ENCODE peak calls at places on chromosomes 16 and 17, in five cellular contexts. R is H1, G is K562, Z is GM12878, Y is GM12891. L is an unnamed sample.

GRCh38 chr16:5350118-5350517 is 252.5 kb upstream of the EEF2KMT start:
- DNase-seq in Y (no peak), G (no peak), Z (no peak), R (no peak), L (no peak)

GRCh38 chr16:2459647-2460390 is at the start of gene TEDC2:
- DNase-seq in Z (peak), R (peak), G (peak), Y (peak), L (peak)

GRCh38 chr17:82863941-82864720 is 24.3 kb upstream of the ZNF750 start:
- DNase-seq in Z (peak), R (no peak), G (peak), Y (peak), L (peak)

GRCh38 chr17:75317671-75318070 is 28.4 kb upstream of the SLC25A19 start:
- DNase-seq in G (peak), Z (no peak), R (no peak), Y (no peak), L (no peak)

GRCh38 chr16:83651871-83652270 is 155.9 kb upstream of the HSBP1 start:
- DNase-seq in R (no peak), Z (no peak), G (no peak), Y (no peak), L (no peak)

GRCh38 chr16:53056528-53056881 is 1.7 kb downstream of the CHD9 start:
- DNase-seq in G (peak), R (no peak), Z (no peak), Y (no peak), L (no peak)

GRCh38 chr17:74919440-74920305 is 3.4 kb downstream of the USH1G start:
- DNase-seq in G (peak), R (peak), Y (no peak), Z (no peak), L (no peak)

GRCh38 chr17:823501-823902 is 41.3 kb downstream of the MRM3 start:
- DNase-seq in G (no peak), Y (no peak), R (no peak), Z (peak), L (no peak)

GRCh38 chr16:88700636-88701482 is 5.3 kb downstream of the RNF166 start:
- DNase-seq in R (no peak), Z (peak), Y (peak), G (peak), L (peak)

GRCh38 chr17:80546267-80546666 is 1.6 kb downstream of the RPTOR start:
- DNase-seq in R (no peak), G (peak), Z (no peak), Y (no peak), L (no peak)

GRCh38 chr17:3796822-3797170 is 4.2 kb downstream of the ITGAE start:
- DNase-seq in G (no peak), R (no peak), Y (no peak), Z (no peak), L (no peak)

GRCh38 chr17:60602871-60603270 is 2.9 kb downstream of the PPM1D start:
- DNase-seq in Z (no peak), R (no peak), G (no peak), Y (no peak), L (no peak)

GRCh38 chr16:79842197-79842596 is 241.7 kb upstream of the MAF start:
- DNase-seq in R (no peak), G (no peak), Y (no peak), Z (no peak), L (no peak)

GRCh38 chr17:39666601-39667261 is 1.5 kb upstream of the PNMT start:
- DNase-seq in G (peak), Y (no peak), R (no peak), Z (no peak), L (no peak)

GRCh38 chr16:3727806-3728381 is 10.6 kb upstream of the TRAP1 start:
- DNase-seq in Y (no peak), Z (no peak), G (no peak), R (no peak), L (no peak)

GRCh38 chr17:19753661-19754463 is 5.8 kb upstream of the ALDH3A1 start:
- DNase-seq in G (no peak), Y (no peak), Z (no peak), R (no peak), L (no peak)

GRCh38 chr17:7380855-7381683 is at the start of gene TNK1:
- DNase-seq in R (peak), G (peak), Y (no peak), Z (no peak), L (no peak)

GRCh38 chr17:39231587-39232551 is 6.1 kb upstream of the STAC2 start:
- DNase-seq in Z (no peak), G (peak), Y (peak), R (peak), L (peak)

GRCh38 chr17:17380156-17380925 is 77.2 kb downstream of the NT5M start:
- DNase-seq in R (no peak), Y (no peak), G (no peak), Z (no peak), L (no peak)

GRCh38 chr16:3431779-3432219 is 11.5 kb downstream of the ZNF597 start:
- DNase-seq in Y (peak), G (peak), Z (no peak), R (no peak), L (no peak)

GRCh38 chr17:81958633-81959342 is 2.2 kb downstream of the NOTUM start:
- DNase-seq in Y (no peak), R (no peak), Z (no peak), G (peak), L (no peak)

GRCh38 chr16:64392456-64392855 is 729.4 kb downstream of the CDH11 start:
- DNase-seq in R (no peak), G (no peak), Z (no peak), Y (no peak), L (no peak)

GRCh38 chr17:82388223-82388921 is 16.8 kb downstream of the UTS2R start:
- DNase-seq in G (peak), R (no peak), Z (no peak), Y (no peak), L (no peak)

GRCh38 chr17:12990041-12990808 is 27.6 kb downstream of the ELAC2 start:
- DNase-seq in R (no peak), G (peak), Y (no peak), Z (no peak), L (no peak)

GRCh38 chr17:9647014-9647413 is 1.7 kb downstream of the USP43 start:
- DNase-seq in R (no peak), Y (no peak), G (no peak), Z (no peak), L (no peak)

GRCh38 chr17:63703029-63703428 is 3.1 kb upstream of the LIMD2 start:
- DNase-seq in Y (no peak), Z (no peak), R (no peak), G (no peak), L (no peak)

GRCh38 chr16:57273826-57274225 is 10.6 kb downstream of the PLLP start:
- DNase-seq in G (no peak), R (no peak), Y (no peak), Z (no peak), L (no peak)

GRCh38 chr17:7884581-7885356 is 3.8 kb upstream of the CHD3 start:
- DNase-seq in R (no peak), G (peak), Y (no peak), Z (no peak), L (no peak)

DNA sequence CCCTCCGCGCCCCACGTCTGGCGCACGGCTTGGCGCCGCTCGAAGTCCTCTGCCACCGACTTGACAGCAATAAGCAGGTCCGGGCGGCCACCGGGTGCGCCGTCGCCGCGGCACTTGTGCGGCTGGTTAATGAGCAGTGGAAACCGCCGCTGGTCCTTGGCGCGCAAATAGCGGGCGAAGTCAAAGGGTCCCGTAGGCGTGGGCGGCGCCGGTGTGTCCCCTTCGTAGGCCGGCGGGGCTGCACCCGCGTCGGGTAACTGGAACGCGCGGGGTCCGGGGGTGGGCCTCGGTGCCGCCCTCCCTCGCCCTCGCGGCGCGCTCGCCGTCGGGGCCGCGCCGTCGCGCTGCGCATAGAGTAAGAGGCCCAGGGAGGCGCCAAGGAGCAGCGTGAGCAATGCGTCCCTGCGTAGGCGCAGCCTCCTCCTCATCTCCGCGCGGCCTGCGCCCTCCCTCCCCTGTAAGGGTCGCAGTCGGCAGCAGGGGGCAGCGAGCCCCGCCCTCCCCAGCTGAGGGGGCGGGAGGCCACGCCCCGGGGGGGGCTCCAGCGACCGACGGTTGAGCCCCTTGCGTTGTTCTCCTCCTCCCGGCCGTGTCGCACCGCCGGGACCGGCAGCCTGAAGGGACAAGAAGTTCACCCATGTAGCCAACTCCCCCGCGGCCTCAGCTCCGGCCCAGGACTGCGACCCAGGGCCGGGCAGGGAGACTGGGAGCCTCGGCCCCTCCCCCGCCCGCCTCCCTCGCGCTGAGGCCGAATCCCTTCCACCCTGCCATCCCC is 553 bp downstream of the B3GNT9 start:
- DNase-seq in Y (peak), Z (no peak), R (peak), G (peak), L (peak)
- TF ChIP-seq POLR2AphosphoS5 in Y (no peak), Z (no peak), R (no peak), G (no peak), L (no peak)

GRCh38 chr17:68318103-68318991 is 27.1 kb downstream of the ARSG start:
- DNase-seq in Z (no peak), R (no peak), Y (no peak), G (no peak), L (no peak)
- TF ChIP-seq TAF1 in Z (no peak), R (no peak), Y (no peak), G (no peak), L (no peak)

GRCh38 chr17:44205962-44206824 is 6.5 kb upstream of the ATXN7L3 start:
- DNase-seq in Z (no peak), G (no peak), Y (no peak), R (no peak), L (no peak)
- TF ChIP-seq POLR2A in Z (peak), G (peak), Y (peak), R (no peak), L (peak)

DNA sequence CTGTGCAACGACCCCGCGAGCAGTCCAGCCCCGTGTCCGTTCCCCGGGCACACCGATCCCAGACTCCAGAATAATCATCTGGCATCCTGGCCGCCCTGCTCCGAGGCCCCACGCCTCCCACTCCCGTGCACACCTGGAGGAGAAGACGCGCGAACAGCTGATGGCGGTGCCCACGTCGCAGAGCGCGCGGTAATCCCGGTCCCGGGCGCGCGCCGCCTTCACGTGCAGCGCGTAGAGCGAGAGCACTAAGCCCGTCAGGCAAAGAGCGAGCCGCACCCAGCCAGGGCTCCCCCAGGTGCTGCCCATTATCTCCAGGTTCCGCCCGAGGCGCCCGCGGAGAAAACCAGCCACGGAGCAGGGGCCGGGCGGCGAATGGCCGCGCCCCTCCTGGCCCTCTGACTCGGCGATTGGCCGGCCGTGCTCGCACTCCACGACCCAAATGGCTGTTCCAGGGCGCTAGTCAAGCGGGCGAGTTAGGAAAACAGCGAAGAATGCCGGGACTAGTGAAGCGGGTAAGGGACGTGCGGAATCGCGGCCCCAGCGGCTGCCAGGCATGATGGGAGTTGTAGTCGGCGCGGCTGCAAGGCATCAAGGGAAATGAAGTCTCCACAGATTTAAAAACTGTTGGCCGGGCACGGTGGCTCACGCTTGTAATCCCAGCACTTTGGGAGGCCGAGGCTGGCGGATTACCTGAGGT is at the start of gene VKORC1:
- DNase-seq in G (peak), Y (peak), R (peak), Z (peak), L (peak)
- TF ChIP-seq POLR2AphosphoS5 in G (peak), Y (peak), R (no peak), Z (no peak), L (peak)

DNA sequence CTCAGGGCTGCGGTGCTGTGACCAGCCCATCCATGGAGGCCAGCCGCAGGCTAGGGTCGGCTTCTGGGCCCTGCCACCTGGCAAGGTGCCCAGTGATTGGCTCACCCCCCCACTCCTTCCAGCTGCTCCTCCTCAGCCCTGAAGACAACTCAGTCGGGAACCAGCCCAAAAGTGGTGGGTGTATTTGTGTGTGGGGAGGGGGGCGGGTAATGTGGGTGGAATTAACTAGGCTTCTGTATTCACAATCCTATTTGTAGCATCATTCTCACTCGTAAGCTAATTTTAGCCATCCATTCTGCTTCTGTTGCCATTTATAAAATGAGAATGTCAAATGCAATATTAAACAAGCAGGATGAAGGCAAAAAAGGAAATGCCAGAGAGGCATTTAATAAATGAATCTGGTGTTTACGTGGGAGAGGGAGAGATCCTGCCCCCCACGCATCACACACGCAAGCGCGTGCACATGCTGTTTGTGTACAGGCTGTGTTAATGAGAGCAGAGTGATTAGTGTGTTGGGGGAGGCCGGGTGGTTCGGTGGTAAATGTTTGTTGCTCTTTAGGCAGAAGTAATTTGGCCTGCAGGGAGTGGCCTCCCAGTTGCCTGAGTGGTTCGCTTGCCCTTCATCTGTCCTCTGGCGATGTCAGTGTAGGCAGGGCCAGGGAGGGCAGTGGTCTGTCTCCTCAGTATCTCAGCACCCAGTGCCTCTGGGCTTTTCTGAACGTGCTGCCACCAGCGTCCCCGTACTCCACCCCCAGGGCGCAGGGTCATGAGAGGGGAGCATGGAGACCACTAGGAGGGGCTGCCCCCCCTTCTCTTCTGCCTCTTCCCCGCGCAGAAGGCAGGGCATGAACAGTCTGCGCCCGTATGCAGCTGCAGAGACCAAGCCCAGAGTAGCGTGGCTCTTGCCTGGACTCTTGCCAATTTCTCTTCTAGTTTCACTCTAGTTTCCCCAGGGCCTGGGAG is 140.0 kb downstream of the CCDC182 start:
- DNase-seq in G (no peak), Z (peak), Y (peak), R (no peak), L (peak)
- TF ChIP-seq TAF1 in G (no peak), Z (no peak), Y (no peak), R (no peak), L (no peak)

GRCh38 chr17:50380369-50381259 is 7.6 kb downstream of the EME1 start:
- DNase-seq in Z (no peak), Y (no peak), R (no peak), G (no peak), L (no peak)
- TF ChIP-seq POLR2A in Z (peak), Y (peak), R (no peak), G (peak), L (peak)

L was measured in GM12892.